ENCODE peak calls at places on chromosomes 11 and 22, in six cellular contexts. One of them, this sample, is unnamed. For H3K27me3, the result is how much of the 10 kb centered on the place peaks cover.

GRCh38 chr22:17158568-17159503 is at the start of gene HDHD5:
- DNase-seq in testis: peak
- DNase-seq in AG04450: peak
- DNase-seq in cardiac muscle cell: peak
- DNase-seq in astrocyte: peak
- DNase-seq in naive thymus-derived CD4-positive, alpha-beta T cell: peak
- DNase-seq in this sample: peak

GRCh38 chr11:112882494-112883381 is 78.5 kb upstream of the NCAM1 start:
- DNase-seq in testis: peak
- DNase-seq in AG04450: no peak
- DNase-seq in cardiac muscle cell: peak
- DNase-seq in astrocyte: no peak
- DNase-seq in naive thymus-derived CD4-positive, alpha-beta T cell: no peak
- DNase-seq in this sample: no peak

GRCh38 chr11:60887531-60887930 is 18.9 kb downstream of the PRPF19 start:
- DNase-seq in testis: peak
- DNase-seq in AG04450: no peak
- DNase-seq in cardiac muscle cell: peak
- DNase-seq in astrocyte: peak
- DNase-seq in naive thymus-derived CD4-positive, alpha-beta T cell: peak
- DNase-seq in this sample: peak

GRCh38 chr11:76269247-76269646 is 62.9 kb upstream of the WNT11 start:
- DNase-seq in testis: no peak
- DNase-seq in AG04450: no peak
- DNase-seq in cardiac muscle cell: no peak
- DNase-seq in astrocyte: no peak
- DNase-seq in naive thymus-derived CD4-positive, alpha-beta T cell: no peak
- DNase-seq in this sample: no peak

GRCh38 chr22:35622132-35622913 is 5.2 kb upstream of the MB start:
- DNase-seq in testis: peak
- DNase-seq in AG04450: no peak
- DNase-seq in cardiac muscle cell: no peak
- DNase-seq in astrocyte: no peak
- DNase-seq in naive thymus-derived CD4-positive, alpha-beta T cell: no peak
- DNase-seq in this sample: no peak

GRCh38 chr11:61650781-61651571 is 29.2 kb upstream of the DAGLA start:
- DNase-seq in testis: no peak
- DNase-seq in AG04450: no peak
- DNase-seq in cardiac muscle cell: no peak
- DNase-seq in astrocyte: no peak
- DNase-seq in naive thymus-derived CD4-positive, alpha-beta T cell: no peak
- DNase-seq in this sample: no peak

GRCh38 chr11:17979770-17980371 is 33.0 kb downstream of the SERGEF start:
- DNase-seq in testis: peak
- DNase-seq in AG04450: no peak
- DNase-seq in cardiac muscle cell: peak
- DNase-seq in astrocyte: no peak
- DNase-seq in naive thymus-derived CD4-positive, alpha-beta T cell: peak
- DNase-seq in this sample: no peak

GRCh38 chr11:123654566-123655081 is at the start of gene SCN3B:
- DNase-seq in testis: peak
- DNase-seq in AG04450: peak
- DNase-seq in cardiac muscle cell: peak
- DNase-seq in astrocyte: peak
- DNase-seq in naive thymus-derived CD4-positive, alpha-beta T cell: no peak
- DNase-seq in this sample: peak

GRCh38 chr22:29524440-29525191 is 28.9 kb downstream of the THOC5 start:
- DNase-seq in testis: peak
- DNase-seq in AG04450: no peak
- DNase-seq in cardiac muscle cell: peak
- DNase-seq in astrocyte: peak
- DNase-seq in naive thymus-derived CD4-positive, alpha-beta T cell: peak
- DNase-seq in this sample: peak

GRCh38 chr11:34308049-34308692 is 49.6 kb downstream of the ABTB2 start:
- DNase-seq in testis: no peak
- DNase-seq in AG04450: no peak
- DNase-seq in cardiac muscle cell: no peak
- DNase-seq in astrocyte: no peak
- DNase-seq in naive thymus-derived CD4-positive, alpha-beta T cell: no peak
- DNase-seq in this sample: peak

GRCh38 chr22:21856197-21856596 is 11.2 kb downstream of the MAPK1 start:
- DNase-seq in testis: no peak
- DNase-seq in AG04450: no peak
- DNase-seq in cardiac muscle cell: no peak
- DNase-seq in astrocyte: no peak
- DNase-seq in naive thymus-derived CD4-positive, alpha-beta T cell: no peak
- DNase-seq in this sample: no peak

GRCh38 chr11:2515401-2516275 is 70.8 kb downstream of the KCNQ1 start:
- DNase-seq in testis: peak
- DNase-seq in AG04450: no peak
- DNase-seq in cardiac muscle cell: no peak
- DNase-seq in astrocyte: no peak
- DNase-seq in naive thymus-derived CD4-positive, alpha-beta T cell: no peak
- DNase-seq in this sample: no peak

GRCh38 chr11:48005133-48005532 is 24.8 kb downstream of the PTPRJ start:
- DNase-seq in testis: no peak
- DNase-seq in AG04450: no peak
- DNase-seq in cardiac muscle cell: peak
- DNase-seq in astrocyte: no peak
- DNase-seq in naive thymus-derived CD4-positive, alpha-beta T cell: peak
- DNase-seq in this sample: no peak

GRCh38 chr22:49515486-49515885 is 312.2 kb downstream of the BRD1 start:
- DNase-seq in testis: no peak
- DNase-seq in AG04450: no peak
- DNase-seq in cardiac muscle cell: no peak
- DNase-seq in astrocyte: no peak
- DNase-seq in naive thymus-derived CD4-positive, alpha-beta T cell: no peak
- DNase-seq in this sample: no peak

GRCh38 chr11:133123371-133123770 is 408.9 kb downstream of the OPCML start:
- DNase-seq in testis: no peak
- DNase-seq in AG04450: no peak
- DNase-seq in cardiac muscle cell: no peak
- DNase-seq in astrocyte: no peak
- DNase-seq in naive thymus-derived CD4-positive, alpha-beta T cell: no peak
- DNase-seq in this sample: no peak

DNA sequence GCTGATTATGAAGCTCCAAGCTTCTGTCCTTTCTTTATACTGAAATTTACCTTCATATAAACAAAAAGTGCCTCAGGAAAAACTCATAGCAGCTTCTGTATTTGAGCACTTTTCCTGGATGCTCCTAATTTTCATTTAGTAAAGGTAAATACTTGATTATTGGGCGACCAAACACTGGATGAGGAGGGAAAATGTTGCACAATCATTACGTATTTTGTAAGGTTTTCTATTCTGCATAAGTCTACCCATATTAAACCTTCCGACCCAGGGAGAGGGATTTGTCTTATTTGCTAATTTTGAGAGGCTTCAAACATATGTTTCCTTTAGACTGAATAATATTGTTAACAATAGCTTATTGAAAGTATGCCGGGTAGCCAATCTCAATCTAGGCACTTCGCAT is 4.3 kb upstream of the SLC6A5 start:
- DNase-seq in testis: no peak
- DNase-seq in AG04450: no peak
- DNase-seq in cardiac muscle cell: no peak
- DNase-seq in astrocyte: no peak
- DNase-seq in naive thymus-derived CD4-positive, alpha-beta T cell: no peak
- DNase-seq in this sample: no peak
- H3K27me3 ChIP-seq in testis: under half
- H3K27me3 ChIP-seq in AG04450: under half
- H3K27me3 ChIP-seq in cardiac muscle cell: half or more
- H3K27me3 ChIP-seq in astrocyte: under half
- H3K27me3 ChIP-seq in naive thymus-derived CD4-positive, alpha-beta T cell: under half
- H3K27me3 ChIP-seq in this sample: under half

GRCh38 chr11:120215634-120216033 is 4.8 kb downstream of the OAF start:
- DNase-seq in testis: no peak
- DNase-seq in AG04450: no peak
- DNase-seq in cardiac muscle cell: peak
- DNase-seq in astrocyte: peak
- DNase-seq in naive thymus-derived CD4-positive, alpha-beta T cell: no peak
- DNase-seq in this sample: no peak

GRCh38 chr11:120217526-120217925 is 6.7 kb downstream of the OAF start:
- DNase-seq in testis: no peak
- DNase-seq in AG04450: no peak
- DNase-seq in cardiac muscle cell: no peak
- DNase-seq in astrocyte: no peak
- DNase-seq in naive thymus-derived CD4-positive, alpha-beta T cell: no peak
- DNase-seq in this sample: no peak

GRCh38 chr11:120214581-120214980 is 3.7 kb downstream of the OAF start:
- DNase-seq in testis: no peak
- DNase-seq in AG04450: no peak
- DNase-seq in cardiac muscle cell: no peak
- DNase-seq in astrocyte: no peak
- DNase-seq in naive thymus-derived CD4-positive, alpha-beta T cell: no peak
- DNase-seq in this sample: no peak

GRCh38 chr11:120217941-120218694 is 7.3 kb downstream of the OAF start:
- DNase-seq in testis: no peak
- DNase-seq in AG04450: no peak
- DNase-seq in cardiac muscle cell: no peak
- DNase-seq in astrocyte: no peak
- DNase-seq in naive thymus-derived CD4-positive, alpha-beta T cell: no peak
- DNase-seq in this sample: no peak

DNA sequence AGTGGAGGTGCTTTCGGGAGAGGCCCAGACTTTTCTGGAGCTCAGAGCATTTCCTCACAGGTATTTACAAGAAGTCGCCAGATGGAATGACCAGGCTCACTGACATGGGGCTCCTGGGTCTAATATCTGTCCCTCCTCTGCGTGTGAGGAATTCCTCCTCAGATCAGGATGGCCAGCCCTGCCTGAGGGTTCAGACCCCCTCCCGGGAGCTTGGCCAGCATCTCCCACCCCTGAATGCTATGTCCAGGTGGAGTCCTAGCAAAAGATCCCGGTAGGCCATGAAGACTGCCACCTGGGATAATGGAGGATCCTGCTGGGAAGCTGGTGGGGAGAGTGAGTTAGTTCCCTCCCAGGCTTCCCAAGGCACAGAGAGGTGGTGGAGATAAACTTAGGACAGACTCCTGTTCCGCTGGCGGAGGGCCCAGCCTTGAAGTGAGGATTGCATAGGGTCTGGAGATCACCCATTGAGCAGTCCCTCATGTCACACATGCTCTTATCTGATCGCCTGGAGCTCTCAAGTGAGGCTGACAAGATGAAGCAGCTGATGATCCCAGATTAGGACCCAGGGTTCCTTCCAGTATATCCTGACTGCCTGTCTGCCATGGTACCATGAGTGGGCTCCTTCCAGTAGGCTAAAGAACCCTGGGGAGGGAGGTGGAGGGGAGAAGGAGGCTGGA is 5.7 kb downstream of the OAF start:
- DNase-seq in testis: no peak
- DNase-seq in AG04450: no peak
- DNase-seq in cardiac muscle cell: no peak
- DNase-seq in astrocyte: no peak
- DNase-seq in naive thymus-derived CD4-positive, alpha-beta T cell: no peak
- DNase-seq in this sample: no peak
- H3K27me3 ChIP-seq in testis: under half
- H3K27me3 ChIP-seq in AG04450: under half
- H3K27me3 ChIP-seq in cardiac muscle cell: half or more
- H3K27me3 ChIP-seq in astrocyte: under half
- H3K27me3 ChIP-seq in naive thymus-derived CD4-positive, alpha-beta T cell: under half
- H3K27me3 ChIP-seq in this sample: under half

GRCh38 chr11:120817131-120817530 is 206.8 kb upstream of the TBCEL start:
- DNase-seq in testis: peak
- DNase-seq in AG04450: no peak
- DNase-seq in cardiac muscle cell: no peak
- DNase-seq in astrocyte: no peak
- DNase-seq in naive thymus-derived CD4-positive, alpha-beta T cell: no peak
- DNase-seq in this sample: no peak
- H3K27me3 ChIP-seq in testis: under half
- H3K27me3 ChIP-seq in AG04450: under half
- H3K27me3 ChIP-seq in cardiac muscle cell: under half
- H3K27me3 ChIP-seq in astrocyte: under half
- H3K27me3 ChIP-seq in naive thymus-derived CD4-positive, alpha-beta T cell: under half
- H3K27me3 ChIP-seq in this sample: under half

DNA sequence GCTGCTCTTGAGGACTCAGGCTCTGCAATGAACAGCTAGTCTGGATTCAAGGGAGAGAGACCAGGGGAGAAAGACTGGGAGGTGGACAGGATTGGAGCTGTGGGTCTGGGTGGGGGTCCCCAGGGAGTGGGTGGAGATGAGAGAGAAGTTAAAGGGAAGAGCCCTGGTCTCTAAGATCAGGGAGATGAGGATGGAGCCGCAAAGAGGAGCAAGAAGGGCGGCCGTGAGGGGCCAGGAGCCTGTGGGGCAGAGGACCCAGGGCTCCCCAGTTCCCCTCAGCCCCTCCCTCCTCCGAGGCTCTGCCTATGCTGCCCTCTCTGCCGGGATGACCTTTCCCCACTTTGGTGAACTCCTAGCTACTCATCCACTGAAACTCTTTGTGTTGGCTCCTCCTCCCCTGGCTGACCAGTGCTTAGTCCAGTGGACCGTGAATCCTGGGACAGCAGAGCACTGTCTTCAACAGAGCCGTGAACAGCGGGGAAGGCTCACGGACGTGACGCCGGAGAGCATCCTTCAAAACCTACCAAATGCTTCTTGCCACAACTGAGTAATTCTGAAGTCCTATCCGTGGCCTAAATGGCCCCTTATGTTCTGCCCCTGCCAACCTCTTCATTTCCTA is 16.4 kb upstream of the RFPL3 start:
- DNase-seq in testis: peak
- DNase-seq in AG04450: no peak
- DNase-seq in cardiac muscle cell: no peak
- DNase-seq in astrocyte: peak
- DNase-seq in naive thymus-derived CD4-positive, alpha-beta T cell: no peak
- DNase-seq in this sample: no peak
- H3K27me3 ChIP-seq in testis: under half
- H3K27me3 ChIP-seq in AG04450: under half
- H3K27me3 ChIP-seq in cardiac muscle cell: under half
- H3K27me3 ChIP-seq in astrocyte: under half
- H3K27me3 ChIP-seq in naive thymus-derived CD4-positive, alpha-beta T cell: under half
- H3K27me3 ChIP-seq in this sample: under half

GRCh38 chr11:4699697-4700435 is 2.2 kb upstream of the OR51E2 start:
- DNase-seq in testis: no peak
- DNase-seq in AG04450: no peak
- DNase-seq in cardiac muscle cell: no peak
- DNase-seq in astrocyte: no peak
- DNase-seq in naive thymus-derived CD4-positive, alpha-beta T cell: no peak
- DNase-seq in this sample: no peak

GRCh38 chr11:4704054-4704789 is at the start of gene MMP26:
- DNase-seq in testis: no peak
- DNase-seq in AG04450: no peak
- DNase-seq in cardiac muscle cell: no peak
- DNase-seq in astrocyte: no peak
- DNase-seq in naive thymus-derived CD4-positive, alpha-beta T cell: no peak
- DNase-seq in this sample: no peak

GRCh38 chr11:4697583-4697982 is at the start of gene OR51E2:
- DNase-seq in testis: no peak
- DNase-seq in AG04450: peak
- DNase-seq in cardiac muscle cell: no peak
- DNase-seq in astrocyte: peak
- DNase-seq in naive thymus-derived CD4-positive, alpha-beta T cell: no peak
- DNase-seq in this sample: peak

GRCh38 chr11:4704790-4705334 is 278 bp downstream of the MMP26 start:
- DNase-seq in testis: no peak
- DNase-seq in AG04450: no peak
- DNase-seq in cardiac muscle cell: no peak
- DNase-seq in astrocyte: no peak
- DNase-seq in naive thymus-derived CD4-positive, alpha-beta T cell: no peak
- DNase-seq in this sample: no peak

GRCh38 chr11:4700436-4700820 is 2.8 kb upstream of the OR51E2 start:
- DNase-seq in testis: no peak
- DNase-seq in AG04450: no peak
- DNase-seq in cardiac muscle cell: no peak
- DNase-seq in astrocyte: no peak
- DNase-seq in naive thymus-derived CD4-positive, alpha-beta T cell: no peak
- DNase-seq in this sample: no peak
- H3K27me3 ChIP-seq in testis: under half
- H3K27me3 ChIP-seq in AG04450: under half
- H3K27me3 ChIP-seq in cardiac muscle cell: under half
- H3K27me3 ChIP-seq in astrocyte: under half
- H3K27me3 ChIP-seq in naive thymus-derived CD4-positive, alpha-beta T cell: under half
- H3K27me3 ChIP-seq in this sample: under half